ENCODE peak calls at places on chromosome 11, in six cellular contexts. A is HL-60, W is Calu3, S is prostate gland, U is left cardiac atrium, L is cardiac fibroblast. O is an unnamed sample.

GRCh38 chr11:27075655-27076054 is 35.0 kb downstream of the BBOX1 start:
- DNase-seq in S (no peak), W (no peak), U (no peak), A (no peak), L (no peak), O (no peak)

GRCh38 chr11:43736502-43737193 is 56.1 kb downstream of the HSD17B12 start:
- DNase-seq in U (no peak), L (peak), A (no peak), W (peak), S (no peak), O (no peak)

GRCh38 chr11:6353367-6353987 is 33.2 kb upstream of the CAVIN3 start:
- DNase-seq in U (peak), L (peak), W (peak), S (peak), A (peak), O (peak)

GRCh38 chr11:64086263-64086938 is 50.7 kb downstream of the FLRT1 start:
- DNase-seq in W (no peak), S (no peak), U (no peak), A (no peak), L (peak), O (peak)

GRCh38 chr11:537622-538430 is 499 bp downstream of the LRRC56 start:
- DNase-seq in W (no peak), A (no peak), L (no peak), U (peak), S (no peak), O (peak)

GRCh38 chr11:1436468-1437030 is 46.8 kb downstream of the BRSK2 start:
- DNase-seq in U (no peak), W (no peak), A (no peak), S (no peak), L (no peak), O (no peak)

GRCh38 chr11:65132988-65133700 is 1.2 kb downstream of the SYVN1 start:
- DNase-seq in W (peak), S (no peak), U (peak), L (no peak), A (peak), O (no peak)

GRCh38 chr11:40384991-40385390 is 1074.5 kb downstream of the LRRC4C start:
- DNase-seq in A (no peak), L (peak), W (no peak), S (no peak), U (no peak), O (no peak)

GRCh38 chr11:61980783-61981541 is 13.5 kb upstream of the FTH1 start:
- DNase-seq in S (no peak), L (no peak), W (no peak), U (no peak), A (no peak), O (no peak)

GRCh38 chr11:59012106-59012941 is 73.0 kb downstream of the GLYATL1 start:
- DNase-seq in U (no peak), S (no peak), W (no peak), A (no peak), L (no peak), O (no peak)

GRCh38 chr11:115161876-115162275 is 342.3 kb downstream of the CADM1 start:
- DNase-seq in S (no peak), W (no peak), A (no peak), L (no peak), U (no peak), O (no peak)

GRCh38 chr11:61106296-61106695 is 4.0 kb downstream of the CD5 start:
- DNase-seq in U (no peak), L (no peak), S (no peak), A (no peak), W (no peak), O (no peak)

GRCh38 chr11:19938866-19939265 is 221.4 kb downstream of the DBX1 start:
- DNase-seq in W (peak), L (no peak), S (no peak), A (no peak), U (no peak), O (no peak)

GRCh38 chr11:116544721-116545120 is 228.1 kb downstream of the BUD13 start:
- DNase-seq in A (no peak), L (no peak), U (no peak), W (no peak), S (no peak), O (no peak)

O was measured in ureter.